ENCODE peak calls at places on chromosomes 16 and 17, in six cellular contexts. One of them, this sample, is unnamed.

GRCh38 chr17:78324391-78325075 is 35.3 kb downstream of the SOCS3 start:
- DNase-seq in fibroblast of mammary gland: peak; percentile 89
- DNase-seq in T-helper 2 cell: no peak
- DNase-seq in cardiac fibroblast: peak; percentile 98
- DNase-seq in stimulated activated CD4-positive, alpha-beta T cell treated with anti-CD3 and anti-CD28 coated beads, Interleukin-12 subunit alpha, Interleukin-12 subunit beta, amount 100 ng/mL, for 4 hours: no peak
- DNase-seq in astrocyte of the hippocampus: peak; percentile 78
- DNase-seq in this sample: peak; percentile 89

GRCh38 chr16:7236824-7237410 is 95.7 kb upstream of the RBFOX1 start:
- DNase-seq in fibroblast of mammary gland: no peak
- DNase-seq in T-helper 2 cell: no peak
- DNase-seq in cardiac fibroblast: no peak
- DNase-seq in stimulated activated CD4-positive, alpha-beta T cell treated with anti-CD3 and anti-CD28 coated beads, Interleukin-12 subunit alpha, Interleukin-12 subunit beta, amount 100 ng/mL, for 4 hours: no peak
- DNase-seq in astrocyte of the hippocampus: no peak
- DNase-seq in this sample: no peak

GRCh38 chr17:3667366-3668278 is 756 bp downstream of the TAX1BP3 start:
- DNase-seq in fibroblast of mammary gland: peak; percentile 83
- DNase-seq in T-helper 2 cell: no peak
- DNase-seq in cardiac fibroblast: peak; percentile 97
- DNase-seq in stimulated activated CD4-positive, alpha-beta T cell treated with anti-CD3 and anti-CD28 coated beads, Interleukin-12 subunit alpha, Interleukin-12 subunit beta, amount 100 ng/mL, for 4 hours: no peak
- DNase-seq in astrocyte of the hippocampus: peak; percentile 96
- DNase-seq in this sample: peak; percentile 91

GRCh38 chr16:57663917-57664661 is 4.0 kb upstream of the ADGRG3 start:
- DNase-seq in fibroblast of mammary gland: no peak
- DNase-seq in T-helper 2 cell: no peak
- DNase-seq in cardiac fibroblast: no peak
- DNase-seq in stimulated activated CD4-positive, alpha-beta T cell treated with anti-CD3 and anti-CD28 coated beads, Interleukin-12 subunit alpha, Interleukin-12 subunit beta, amount 100 ng/mL, for 4 hours: no peak
- DNase-seq in astrocyte of the hippocampus: no peak
- DNase-seq in this sample: no peak

GRCh38 chr16:53629151-53629550 is 74.5 kb downstream of the RPGRIP1L start:
- DNase-seq in fibroblast of mammary gland: no peak
- DNase-seq in T-helper 2 cell: no peak
- DNase-seq in cardiac fibroblast: no peak
- DNase-seq in stimulated activated CD4-positive, alpha-beta T cell treated with anti-CD3 and anti-CD28 coated beads, Interleukin-12 subunit alpha, Interleukin-12 subunit beta, amount 100 ng/mL, for 4 hours: no peak
- DNase-seq in astrocyte of the hippocampus: no peak
- DNase-seq in this sample: no peak

GRCh38 chr16:56744996-56745640 is 15.2 kb downstream of the NUP93 start:
- DNase-seq in fibroblast of mammary gland: no peak
- DNase-seq in T-helper 2 cell: no peak
- DNase-seq in cardiac fibroblast: no peak
- DNase-seq in stimulated activated CD4-positive, alpha-beta T cell treated with anti-CD3 and anti-CD28 coated beads, Interleukin-12 subunit alpha, Interleukin-12 subunit beta, amount 100 ng/mL, for 4 hours: no peak
- DNase-seq in astrocyte of the hippocampus: no peak
- DNase-seq in this sample: no peak

GRCh38 chr17:81315170-81315884 is 20.2 kb upstream of the SLC38A10 start:
- DNase-seq in fibroblast of mammary gland: no peak
- DNase-seq in T-helper 2 cell: no peak
- DNase-seq in cardiac fibroblast: no peak
- DNase-seq in stimulated activated CD4-positive, alpha-beta T cell treated with anti-CD3 and anti-CD28 coated beads, Interleukin-12 subunit alpha, Interleukin-12 subunit beta, amount 100 ng/mL, for 4 hours: no peak
- DNase-seq in astrocyte of the hippocampus: no peak
- DNase-seq in this sample: no peak

GRCh38 chr17:83200231-83200699 is 120.9 kb downstream of the METRNL start:
- DNase-seq in fibroblast of mammary gland: peak; percentile 71
- DNase-seq in T-helper 2 cell: peak; percentile 8
- DNase-seq in cardiac fibroblast: no peak
- DNase-seq in stimulated activated CD4-positive, alpha-beta T cell treated with anti-CD3 and anti-CD28 coated beads, Interleukin-12 subunit alpha, Interleukin-12 subunit beta, amount 100 ng/mL, for 4 hours: no peak
- DNase-seq in astrocyte of the hippocampus: no peak
- DNase-seq in this sample: peak; percentile 26

GRCh38 chr16:1192384-1193073 is 32.5 kb downstream of the TPSG1 start:
- DNase-seq in fibroblast of mammary gland: no peak
- DNase-seq in T-helper 2 cell: no peak
- DNase-seq in cardiac fibroblast: no peak
- DNase-seq in stimulated activated CD4-positive, alpha-beta T cell treated with anti-CD3 and anti-CD28 coated beads, Interleukin-12 subunit alpha, Interleukin-12 subunit beta, amount 100 ng/mL, for 4 hours: no peak
- DNase-seq in astrocyte of the hippocampus: no peak
- DNase-seq in this sample: no peak

GRCh38 chr17:73285916-73286862 is 24.5 kb upstream of the CPSF4L start:
- DNase-seq in fibroblast of mammary gland: no peak
- DNase-seq in T-helper 2 cell: no peak
- DNase-seq in cardiac fibroblast: no peak
- DNase-seq in stimulated activated CD4-positive, alpha-beta T cell treated with anti-CD3 and anti-CD28 coated beads, Interleukin-12 subunit alpha, Interleukin-12 subunit beta, amount 100 ng/mL, for 4 hours: no peak
- DNase-seq in astrocyte of the hippocampus: no peak
- DNase-seq in this sample: no peak

GRCh38 chr17:38608648-38609047 is 2.9 kb upstream of the SRCIN1 start:
- DNase-seq in fibroblast of mammary gland: no peak
- DNase-seq in T-helper 2 cell: no peak
- DNase-seq in cardiac fibroblast: no peak
- DNase-seq in stimulated activated CD4-positive, alpha-beta T cell treated with anti-CD3 and anti-CD28 coated beads, Interleukin-12 subunit alpha, Interleukin-12 subunit beta, amount 100 ng/mL, for 4 hours: no peak
- DNase-seq in astrocyte of the hippocampus: no peak
- DNase-seq in this sample: no peak

GRCh38 chr17:76384987-76385891 is 830 bp downstream of the SPHK1 start:
- DNase-seq in fibroblast of mammary gland: peak; percentile 90
- DNase-seq in T-helper 2 cell: no peak
- DNase-seq in cardiac fibroblast: peak; percentile 77
- DNase-seq in stimulated activated CD4-positive, alpha-beta T cell treated with anti-CD3 and anti-CD28 coated beads, Interleukin-12 subunit alpha, Interleukin-12 subunit beta, amount 100 ng/mL, for 4 hours: peak; percentile 48
- DNase-seq in astrocyte of the hippocampus: peak; percentile 64
- DNase-seq in this sample: peak; percentile 73

GRCh38 chr17:17063546-17064122 is 21.4 kb downstream of the MPRIP start:
- DNase-seq in fibroblast of mammary gland: no peak
- DNase-seq in T-helper 2 cell: no peak
- DNase-seq in cardiac fibroblast: peak; percentile 46
- DNase-seq in stimulated activated CD4-positive, alpha-beta T cell treated with anti-CD3 and anti-CD28 coated beads, Interleukin-12 subunit alpha, Interleukin-12 subunit beta, amount 100 ng/mL, for 4 hours: no peak
- DNase-seq in astrocyte of the hippocampus: no peak
- DNase-seq in this sample: no peak

GRCh38 chr17:2214047-2214717 is 89.4 kb downstream of the SMG6 start:
- DNase-seq in fibroblast of mammary gland: peak; percentile 95
- DNase-seq in T-helper 2 cell: no peak
- DNase-seq in cardiac fibroblast: peak; percentile 95
- DNase-seq in stimulated activated CD4-positive, alpha-beta T cell treated with anti-CD3 and anti-CD28 coated beads, Interleukin-12 subunit alpha, Interleukin-12 subunit beta, amount 100 ng/mL, for 4 hours: no peak
- DNase-seq in astrocyte of the hippocampus: peak; percentile 89
- DNase-seq in this sample: peak; percentile 93

This sample was measured in IMR-90.